ENCODE peak calls at places on chromosome 14, in six cellular contexts. A is AG09319, K is GM12865, U is A549, W is AG04449, H is cardiac fibroblast. F is an unnamed sample.
A peak's percentile ranks its signal among the peaks of the same experiment; 100 is the strongest.

GRCh38 chr14:105166571-105167302 is 1.8 kb downstream of the JAG2 start:
- DNase-seq in A (no peak), U (no peak), W (no peak), K (no peak), H (no peak), F (no peak)

GRCh38 chr14:53368714-53369191 is 215.6 kb upstream of the DDHD1 start:
- DNase-seq in U (peak; percentile 22), W (no peak), A (peak; percentile 84), H (peak; percentile 48), K (no peak), F (no peak)

GRCh38 chr14:66401447-66402095 is 84.6 kb upstream of the CCDC196 start:
- DNase-seq in W (no peak), U (peak; percentile 4), K (peak; percentile 8), H (peak; percentile 25), A (no peak), F (peak; percentile 13)

GRCh38 chr14:103803661-103804060 is 43.7 kb downstream of the PPP1R13B start:
- DNase-seq in U (peak; percentile 9), K (no peak), H (peak; percentile 20), A (no peak), W (peak; percentile 44), F (no peak)

GRCh38 chr14:104551851-104552737 is 27.5 kb upstream of the C14orf180 start:
- DNase-seq in A (no peak), U (no peak), W (no peak), H (no peak), K (no peak), F (no peak)

GRCh38 chr14:20377171-20377570 is 33.7 kb downstream of the PARP2 start:
- DNase-seq in A (no peak), K (no peak), U (no peak), H (peak; percentile 8), W (no peak), F (no peak)

GRCh38 chr14:56005580-56006053 is 112.6 kb upstream of the PELI2 start:
- DNase-seq in H (peak; percentile 48), W (peak; percentile 45), U (no peak), K (peak; percentile 56), A (no peak), F (no peak)

GRCh38 chr14:102479777-102480176 is 29.8 kb downstream of the ANKRD9 start:
- DNase-seq in A (no peak), W (no peak), U (no peak), K (no peak), H (no peak), F (no peak)

GRCh38 chr14:105937253-105938054 is 411.1 kb downstream of the TMEM121 start:
- DNase-seq in W (no peak), U (no peak), A (no peak), H (no peak), K (no peak), F (no peak)

GRCh38 chr14:51239813-51240803 is at the start of gene TMX1:
- DNase-seq in A (peak; percentile 96), K (peak; percentile 98), H (peak; percentile 99), W (peak; percentile 86), U (peak; percentile 99), F (peak; percentile 94)
- TF ChIP-seq CTCF in A (peak; percentile 12), K (peak; percentile 0), H (no peak), W (peak; percentile 13), U (no peak), F (no peak)

GRCh38 chr14:64801800-64802199 is 77.9 kb downstream of the SPTB start:
- DNase-seq in U (peak; percentile 43), W (no peak), H (peak; percentile 18), K (peak; percentile 11), A (no peak), F (peak; percentile 50)

GRCh38 chr14:64796369-64796768 is 83.3 kb downstream of the SPTB start:
- DNase-seq in W (no peak), A (no peak), U (no peak), K (no peak), H (no peak), F (no peak)

GRCh38 chr14:64799555-64799954 is 80.2 kb downstream of the SPTB start:
- DNase-seq in K (no peak), W (no peak), H (no peak), A (no peak), U (no peak), F (no peak)

GRCh38 chr14:64801046-64801445 is 78.7 kb downstream of the SPTB start:
- DNase-seq in H (no peak), A (no peak), U (no peak), K (no peak), W (no peak), F (no peak)

GRCh38 chr14:64800000-64800399 is 79.7 kb downstream of the SPTB start:
- DNase-seq in U (peak; percentile 62), H (peak; percentile 51), A (no peak), K (peak; percentile 25), W (no peak), F (peak; percentile 55)
- TF ChIP-seq CTCF in U (peak; percentile 55), H (peak; percentile 66), A (peak; percentile 48), K (peak; percentile 37), W (peak; percentile 58), F (peak; percentile 35)

DNA sequence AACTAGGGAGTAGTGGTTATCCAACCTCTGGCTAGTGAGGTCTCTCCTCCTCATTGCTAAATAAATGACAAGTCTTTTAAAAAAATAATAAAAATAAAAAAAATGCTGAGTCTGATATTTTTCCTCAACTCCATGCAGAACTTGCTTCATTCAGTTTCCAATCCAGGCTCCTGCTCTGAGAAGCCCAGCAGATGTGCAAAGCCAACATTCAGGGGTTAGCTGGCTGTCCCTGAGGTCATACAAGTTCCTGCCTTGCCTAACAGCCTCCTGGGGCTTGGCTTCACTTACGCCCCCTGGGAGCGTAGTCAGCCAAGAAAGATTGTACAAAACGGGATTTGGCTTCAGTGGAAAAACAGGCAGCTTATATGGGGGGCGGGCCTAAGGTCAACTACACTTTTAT is 23.3 kb downstream of the RTRAF start:
- DNase-seq in K (no peak), H (peak; percentile 95), A (no peak), W (no peak), U (no peak), F (no peak)
- TF ChIP-seq CTCF in K (no peak), H (no peak), A (no peak), W (no peak), U (no peak), F (no peak)

DNA sequence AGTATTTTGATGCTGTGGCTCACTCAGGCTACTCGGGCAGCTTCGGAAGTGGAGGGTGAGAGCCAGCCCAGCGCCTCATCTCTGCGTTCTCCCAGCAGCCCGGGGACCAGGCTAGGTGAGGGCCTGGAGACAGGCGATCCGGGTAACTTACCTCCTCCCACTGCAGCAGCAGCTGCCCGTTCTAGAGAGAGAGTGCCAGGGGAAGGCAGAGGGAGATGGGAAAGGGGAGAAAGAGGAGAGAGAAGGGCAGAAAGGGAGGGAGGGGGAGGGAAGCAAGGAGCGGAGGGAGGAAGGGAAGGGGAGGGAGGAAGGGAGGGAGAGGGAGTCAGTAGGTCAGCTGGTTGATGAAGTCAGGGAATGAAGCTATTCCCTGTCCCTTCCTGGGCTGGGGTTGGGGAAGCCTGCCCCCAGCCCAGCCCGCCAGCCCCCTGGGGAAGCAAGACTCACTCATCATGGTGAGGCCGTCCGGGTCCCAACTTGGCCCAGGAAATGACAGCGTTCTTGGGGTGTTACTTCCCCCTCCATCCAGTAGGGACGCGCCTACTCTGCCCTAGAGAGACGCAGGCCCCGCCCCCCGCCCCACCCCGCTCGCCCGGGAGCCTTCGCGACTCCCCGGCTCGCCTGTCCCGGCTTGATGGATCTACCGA is at the start of gene IFI27L2:
- DNase-seq in W (no peak), K (peak; percentile 85), H (peak; percentile 91), U (peak; percentile 79), A (no peak), F (peak; percentile 59)
- TF ChIP-seq CTCF in W (peak; percentile 29), K (peak; percentile 19), H (no peak), U (no peak), A (peak; percentile 19), F (peak; percentile 46)

GRCh38 chr14:100788517-100789365 is 37.2 kb upstream of the MEG3 start:
- DNase-seq in W (no peak), A (no peak), U (no peak), K (no peak), H (no peak), F (no peak)
- TF ChIP-seq CTCF in W (no peak), A (no peak), U (no peak), K (no peak), H (no peak), F (no peak)

GRCh38 chr14:25042362-25043299 is 7.3 kb downstream of the STXBP6 start:
- DNase-seq in K (no peak), A (no peak), U (peak; percentile 64), H (peak; percentile 75), W (peak; percentile 2), F (no peak)
- TF ChIP-seq CTCF in K (no peak), A (peak; percentile 53), U (peak; percentile 19), H (peak; percentile 38), W (peak; percentile 56), F (no peak)

GRCh38 chr14:22814373-22814772 is 862 bp downstream of the SLC7A7 start:
- DNase-seq in W (no peak), K (no peak), H (no peak), U (no peak), A (no peak), F (no peak)
- TF ChIP-seq CTCF in W (no peak), K (no peak), H (no peak), U (no peak), A (no peak), F (no peak)

DNA sequence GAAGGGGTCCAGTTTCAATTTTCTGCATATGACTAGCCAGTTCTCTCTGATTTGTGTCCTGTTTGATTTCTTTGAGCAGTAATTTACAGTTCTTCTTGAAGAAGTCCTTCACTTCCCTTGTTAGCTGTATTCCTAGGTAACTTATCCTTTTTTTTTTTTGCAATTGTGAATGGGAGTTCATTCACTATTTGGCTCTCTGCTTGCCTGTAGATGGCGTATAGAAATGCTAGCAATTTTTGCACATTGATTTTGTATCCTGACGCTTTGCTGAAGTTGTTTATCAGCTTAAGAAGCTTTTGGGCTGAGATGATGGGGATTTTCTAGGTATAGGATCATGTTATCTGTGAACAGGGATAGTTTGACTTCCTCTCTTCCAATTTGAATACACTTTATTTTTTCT is 77.6 kb upstream of the NID2 start:
- DNase-seq in K (no peak), H (no peak), U (no peak), W (no peak), A (no peak), F (no peak)
- TF ChIP-seq CTCF in K (no peak), H (peak; percentile 42), U (no peak), W (no peak), A (peak; percentile 34), F (no peak)

GRCh38 chr14:34059925-34060746 is 109.3 kb upstream of the EGLN3 start:
- DNase-seq in H (peak; percentile 73), W (no peak), A (no peak), K (peak; percentile 60), U (peak; percentile 82), F (peak; percentile 82)
- TF ChIP-seq CTCF in H (no peak), W (no peak), A (peak; percentile 25), K (no peak), U (peak; percentile 41), F (no peak)

F was measured in Calu3.